ENCODE peak calls at places on chromosome 6, in ten cellular contexts. One of them, this sample, is unnamed.
A peak's percentile ranks its signal among the peaks of the same experiment; 100 is the strongest.

GRCh38 chr6:113306552-113307145 is 550.5 kb upstream of the MARCKS start:
- DNase-seq in testis: peak; percentile 79
- DNase-seq in transverse colon: peak; percentile 83
- DNase-seq in stomach: peak; percentile 87
- DNase-seq in lower leg skin: peak; percentile 88
- DNase-seq in uterus: peak; percentile 62
- DNase-seq in ovary: peak; percentile 21
- DNase-seq in Peyer's patch: peak; percentile 92
- DNase-seq in tibial nerve: peak; percentile 46
- DNase-seq in NB4: peak; percentile 59
- DNase-seq in this sample: no peak

GRCh38 chr6:37137201-37137880 is 32.6 kb upstream of the PIM1 start:
- DNase-seq in testis: no peak
- DNase-seq in transverse colon: no peak
- DNase-seq in stomach: no peak
- DNase-seq in lower leg skin: no peak
- DNase-seq in uterus: peak; percentile 58
- DNase-seq in ovary: no peak
- DNase-seq in Peyer's patch: no peak
- DNase-seq in tibial nerve: no peak
- DNase-seq in NB4: no peak
- DNase-seq in this sample: no peak

GRCh38 chr6:115001726-115002436 is 659.1 kb upstream of the HS3ST5 start:
- DNase-seq in testis: no peak
- DNase-seq in transverse colon: no peak
- DNase-seq in stomach: no peak
- DNase-seq in lower leg skin: no peak
- DNase-seq in uterus: no peak
- DNase-seq in ovary: no peak
- DNase-seq in Peyer's patch: no peak
- DNase-seq in tibial nerve: no peak
- DNase-seq in NB4: peak; percentile 5
- DNase-seq in this sample: no peak

GRCh38 chr6:105459049-105459448 is 56.2 kb upstream of the PREP start:
- DNase-seq in testis: no peak
- DNase-seq in transverse colon: no peak
- DNase-seq in stomach: no peak
- DNase-seq in lower leg skin: no peak
- DNase-seq in uterus: no peak
- DNase-seq in ovary: no peak
- DNase-seq in Peyer's patch: no peak
- DNase-seq in tibial nerve: no peak
- DNase-seq in NB4: no peak
- DNase-seq in this sample: no peak

GRCh38 chr6:13794184-13794583 is 20.2 kb downstream of the MCUR1 start:
- DNase-seq in testis: no peak
- DNase-seq in transverse colon: no peak
- DNase-seq in stomach: no peak
- DNase-seq in lower leg skin: no peak
- DNase-seq in uterus: no peak
- DNase-seq in ovary: no peak
- DNase-seq in Peyer's patch: no peak
- DNase-seq in tibial nerve: no peak
- DNase-seq in NB4: peak; percentile 90
- DNase-seq in this sample: no peak

GRCh38 chr6:23696946-23697345 is 429.1 kb upstream of the NRSN1 start:
- DNase-seq in testis: no peak
- DNase-seq in transverse colon: no peak
- DNase-seq in stomach: no peak
- DNase-seq in lower leg skin: no peak
- DNase-seq in uterus: peak; percentile 42
- DNase-seq in ovary: no peak
- DNase-seq in Peyer's patch: no peak
- DNase-seq in tibial nerve: no peak
- DNase-seq in NB4: no peak
- DNase-seq in this sample: no peak

GRCh38 chr6:53174996-53175395 is 26.4 kb upstream of the GCM1 start:
- DNase-seq in testis: peak; percentile 48
- DNase-seq in transverse colon: no peak
- DNase-seq in stomach: no peak
- DNase-seq in lower leg skin: no peak
- DNase-seq in uterus: no peak
- DNase-seq in ovary: no peak
- DNase-seq in Peyer's patch: no peak
- DNase-seq in tibial nerve: no peak
- DNase-seq in NB4: no peak
- DNase-seq in this sample: no peak

GRCh38 chr6:129857838-129858237 is 3.3 kb downstream of the TMEM244 start:
- DNase-seq in testis: no peak
- DNase-seq in transverse colon: no peak
- DNase-seq in stomach: no peak
- DNase-seq in lower leg skin: no peak
- DNase-seq in uterus: no peak
- DNase-seq in ovary: no peak
- DNase-seq in Peyer's patch: no peak
- DNase-seq in tibial nerve: no peak
- DNase-seq in NB4: no peak
- DNase-seq in this sample: no peak

GRCh38 chr6:138863331-138863730 is 67.4 kb downstream of the ECT2L start:
- DNase-seq in testis: no peak
- DNase-seq in transverse colon: no peak
- DNase-seq in stomach: no peak
- DNase-seq in lower leg skin: no peak
- DNase-seq in uterus: no peak
- DNase-seq in ovary: no peak
- DNase-seq in Peyer's patch: no peak
- DNase-seq in tibial nerve: no peak
- DNase-seq in NB4: no peak
- DNase-seq in this sample: no peak

GRCh38 chr6:82704048-82704447 is 340.4 kb downstream of the TPBG start:
- DNase-seq in testis: no peak
- DNase-seq in transverse colon: no peak
- DNase-seq in stomach: no peak
- DNase-seq in lower leg skin: no peak
- DNase-seq in uterus: no peak
- DNase-seq in ovary: no peak
- DNase-seq in Peyer's patch: no peak
- DNase-seq in tibial nerve: no peak
- DNase-seq in NB4: no peak
- DNase-seq in this sample: no peak

GRCh38 chr6:97053643-97054411 is 129.3 kb downstream of the KLHL32 start:
- DNase-seq in testis: no peak
- DNase-seq in transverse colon: no peak
- DNase-seq in stomach: no peak
- DNase-seq in lower leg skin: no peak
- DNase-seq in uterus: no peak
- DNase-seq in ovary: no peak
- DNase-seq in Peyer's patch: no peak
- DNase-seq in tibial nerve: no peak
- DNase-seq in NB4: no peak
- DNase-seq in this sample: no peak

GRCh38 chr6:128339635-128340436 is 180.6 kb downstream of the PTPRK start:
- DNase-seq in testis: no peak
- DNase-seq in transverse colon: no peak
- DNase-seq in stomach: no peak
- DNase-seq in lower leg skin: no peak
- DNase-seq in uterus: no peak
- DNase-seq in ovary: no peak
- DNase-seq in Peyer's patch: no peak
- DNase-seq in tibial nerve: no peak
- DNase-seq in NB4: no peak
- DNase-seq in this sample: no peak

GRCh38 chr6:142819603-142820335 is 125.2 kb downstream of the HIVEP2 start:
- DNase-seq in testis: no peak
- DNase-seq in transverse colon: no peak
- DNase-seq in stomach: no peak
- DNase-seq in lower leg skin: no peak
- DNase-seq in uterus: no peak
- DNase-seq in ovary: no peak
- DNase-seq in Peyer's patch: peak; percentile 62
- DNase-seq in tibial nerve: no peak
- DNase-seq in NB4: peak; percentile 61
- DNase-seq in this sample: no peak

GRCh38 chr6:93419304-93420162 is at the start of gene EPHA7:
- DNase-seq in testis: peak; percentile 98
- DNase-seq in transverse colon: peak; percentile 88
- DNase-seq in stomach: peak; percentile 80
- DNase-seq in lower leg skin: peak; percentile 96
- DNase-seq in uterus: peak; percentile 97
- DNase-seq in ovary: peak; percentile 98
- DNase-seq in Peyer's patch: peak; percentile 86
- DNase-seq in tibial nerve: peak; percentile 88
- DNase-seq in NB4: peak; percentile 50
- DNase-seq in this sample: no peak

GRCh38 chr6:146041282-146041681 is 12.4 kb downstream of the GRM1 start:
- DNase-seq in testis: peak; percentile 43
- DNase-seq in transverse colon: no peak
- DNase-seq in stomach: no peak
- DNase-seq in lower leg skin: no peak
- DNase-seq in uterus: no peak
- DNase-seq in ovary: no peak
- DNase-seq in Peyer's patch: no peak
- DNase-seq in tibial nerve: no peak
- DNase-seq in NB4: peak; percentile 47
- DNase-seq in this sample: no peak

GRCh38 chr6:12890171-12890790 is 173.7 kb downstream of the PHACTR1 start:
- DNase-seq in testis: peak; percentile 43
- DNase-seq in transverse colon: no peak
- DNase-seq in stomach: no peak
- DNase-seq in lower leg skin: no peak
- DNase-seq in uterus: no peak
- DNase-seq in ovary: no peak
- DNase-seq in Peyer's patch: peak; percentile 65
- DNase-seq in tibial nerve: no peak
- DNase-seq in NB4: peak; percentile 35
- DNase-seq in this sample: no peak

DNA sequence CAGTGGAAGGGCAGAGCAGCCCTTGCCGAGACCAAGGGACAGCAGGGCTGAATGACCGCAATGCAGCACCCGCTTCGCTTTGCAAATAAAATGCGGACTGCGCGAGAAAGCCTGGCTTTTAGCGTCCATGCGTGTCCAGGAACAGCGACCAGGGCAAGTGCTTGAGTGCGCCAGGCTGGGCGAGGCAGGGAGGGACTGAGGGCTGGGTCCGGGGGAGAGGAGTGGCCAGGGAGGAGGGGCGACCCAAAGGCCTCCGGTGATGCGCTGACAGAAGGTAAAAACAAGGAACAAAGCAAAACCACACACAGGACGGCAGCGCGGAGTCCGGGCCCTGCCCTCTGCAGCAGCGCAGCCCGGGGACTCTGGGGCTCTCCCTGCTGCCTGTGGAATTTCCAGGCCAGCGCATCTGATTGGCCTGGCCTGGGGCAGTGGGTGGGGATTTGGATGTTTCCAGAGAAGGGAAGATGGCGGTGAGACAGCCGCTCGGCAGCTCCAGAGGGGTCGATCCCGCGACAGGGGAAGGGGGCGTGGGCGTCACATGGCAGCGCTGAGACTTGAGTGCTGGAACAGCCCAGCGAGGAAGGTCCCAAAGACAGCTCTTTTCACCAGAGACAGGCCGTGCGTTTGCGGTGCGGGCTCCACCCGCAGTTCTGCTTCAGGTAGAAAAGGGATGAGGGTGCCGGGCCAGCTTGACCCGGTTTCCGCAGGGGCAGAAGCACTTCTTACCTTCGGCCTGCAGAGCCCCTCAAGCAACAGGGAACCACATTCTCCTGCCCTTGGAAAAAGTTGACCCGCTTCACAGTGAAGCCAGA is 51.8 kb downstream of the SSR1 start:
- DNase-seq in testis: peak; percentile 92
- DNase-seq in transverse colon: peak; percentile 86
- DNase-seq in stomach: peak; percentile 84
- DNase-seq in lower leg skin: peak; percentile 95
- DNase-seq in uterus: peak; percentile 71
- DNase-seq in ovary: peak; percentile 78
- DNase-seq in Peyer's patch: peak; percentile 86
- DNase-seq in tibial nerve: peak; percentile 59
- DNase-seq in NB4: peak; percentile 88
- DNase-seq in this sample: peak; percentile 36
- TF ChIP-seq POLR2A in testis: peak; percentile 4
- TF ChIP-seq POLR2A in transverse colon: peak; percentile 72
- TF ChIP-seq POLR2A in stomach: no peak
- TF ChIP-seq POLR2A in lower leg skin: no peak
- TF ChIP-seq POLR2A in uterus: peak; percentile 59
- TF ChIP-seq POLR2A in ovary: no peak
- TF ChIP-seq POLR2A in Peyer's patch: peak; percentile 46
- TF ChIP-seq POLR2A in tibial nerve: peak; percentile 10
- TF ChIP-seq POLR2A in NB4: no peak
- TF ChIP-seq POLR2A in this sample: no peak

GRCh38 chr6:63882208-63882607 is 246.6 kb downstream of the PHF3 start:
- DNase-seq in testis: no peak
- DNase-seq in transverse colon: no peak
- DNase-seq in stomach: no peak
- DNase-seq in lower leg skin: no peak
- DNase-seq in uterus: no peak
- DNase-seq in ovary: no peak
- DNase-seq in Peyer's patch: no peak
- DNase-seq in tibial nerve: no peak
- DNase-seq in NB4: no peak
- DNase-seq in this sample: no peak
- TF ChIP-seq CTCF in testis: no peak
- TF ChIP-seq CTCF in transverse colon: no peak
- TF ChIP-seq CTCF in stomach: no peak
- TF ChIP-seq CTCF in lower leg skin: no peak
- TF ChIP-seq CTCF in uterus: no peak
- TF ChIP-seq CTCF in ovary: no peak
- TF ChIP-seq CTCF in Peyer's patch: no peak
- TF ChIP-seq CTCF in tibial nerve: no peak
- TF ChIP-seq CTCF in NB4: no peak
- TF ChIP-seq CTCF in this sample: no peak

GRCh38 chr6:136153976-136154375 is 96.1 kb downstream of the MTFR2 start:
- DNase-seq in testis: no peak
- DNase-seq in transverse colon: no peak
- DNase-seq in stomach: no peak
- DNase-seq in lower leg skin: no peak
- DNase-seq in uterus: no peak
- DNase-seq in ovary: no peak
- DNase-seq in Peyer's patch: no peak
- DNase-seq in tibial nerve: no peak
- DNase-seq in NB4: no peak
- DNase-seq in this sample: no peak
- TF ChIP-seq POLR2A in testis: no peak
- TF ChIP-seq POLR2A in transverse colon: no peak
- TF ChIP-seq POLR2A in stomach: no peak
- TF ChIP-seq POLR2A in lower leg skin: no peak
- TF ChIP-seq POLR2A in uterus: no peak
- TF ChIP-seq POLR2A in ovary: no peak
- TF ChIP-seq POLR2A in Peyer's patch: no peak
- TF ChIP-seq POLR2A in tibial nerve: no peak
- TF ChIP-seq POLR2A in NB4: no peak
- TF ChIP-seq POLR2A in this sample: no peak

DNA sequence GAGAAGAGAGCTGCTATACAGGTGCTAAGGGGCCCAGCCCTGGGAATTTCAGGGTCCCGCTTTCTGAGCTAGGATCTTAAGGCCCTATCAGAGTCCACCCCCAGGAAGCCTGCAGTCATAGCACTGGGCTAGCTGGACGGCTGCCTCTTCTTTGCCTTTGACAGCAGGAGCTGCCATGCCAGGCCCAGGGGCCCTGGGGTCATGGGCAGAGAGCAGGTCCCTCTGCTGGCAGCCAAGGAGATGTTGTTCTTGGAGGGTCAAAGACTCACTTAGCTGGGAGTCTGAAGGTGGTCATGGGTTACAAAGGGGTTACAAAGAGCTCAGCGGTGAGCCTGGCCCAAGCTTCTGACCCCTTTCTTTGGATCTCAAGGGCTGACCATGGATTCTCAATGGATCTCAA is 52.7 kb downstream of the RPP21 start:
- DNase-seq in testis: no peak
- DNase-seq in transverse colon: no peak
- DNase-seq in stomach: no peak
- DNase-seq in lower leg skin: no peak
- DNase-seq in uterus: no peak
- DNase-seq in ovary: no peak
- DNase-seq in Peyer's patch: no peak
- DNase-seq in tibial nerve: no peak
- DNase-seq in NB4: peak; percentile 45
- DNase-seq in this sample: no peak
- TF ChIP-seq CTCF in testis: no peak
- TF ChIP-seq CTCF in transverse colon: no peak
- TF ChIP-seq CTCF in stomach: no peak
- TF ChIP-seq CTCF in lower leg skin: no peak
- TF ChIP-seq CTCF in uterus: no peak
- TF ChIP-seq CTCF in ovary: no peak
- TF ChIP-seq CTCF in Peyer's patch: no peak
- TF ChIP-seq CTCF in tibial nerve: no peak
- TF ChIP-seq CTCF in NB4: peak; percentile 27
- TF ChIP-seq CTCF in this sample: no peak